ENCODE peak calls at places on chromosomes 3 and 15, in four cellular contexts. K is WTC11, Z is K562, G is HepG2. X is an unnamed sample.

GRCh38 chr15:38030609-38031008 is 96.2 kb downstream of the TMCO5A start:
- DNase-seq in Z (no peak), G (no peak), K (no peak), X (no peak)

GRCh38 chr3:124577494-124578167 is 152.6 kb upstream of the UMPS start:
- DNase-seq in K (no peak), Z (no peak), G (no peak), X (no peak)

GRCh38 chr3:156739976-156740375 is 65.6 kb downstream of the TIPARP start:
- DNase-seq in Z (no peak), K (no peak), G (no peak), X (no peak)

GRCh38 chr3:178703268-178703975 is 167.2 kb downstream of the KCNMB2 start:
- DNase-seq in G (no peak), Z (no peak), K (no peak), X (no peak)

GRCh38 chr3:30749230-30749629 is 142.8 kb downstream of the TGFBR2 start:
- DNase-seq in G (no peak), Z (no peak), K (no peak), X (no peak)

GRCh38 chr3:77325702-77326101 is 285.8 kb downstream of the ROBO2 start:
- DNase-seq in K (no peak), Z (no peak), G (no peak), X (no peak)

GRCh38 chr3:129583289-129583688 is 23.2 kb downstream of the PLXND1 start:
- DNase-seq in K (no peak), Z (no peak), G (no peak), X (no peak)

GRCh38 chr3:187919990-187920389 is 174.7 kb upstream of the BCL6 start:
- DNase-seq in G (no peak), Z (no peak), K (no peak), X (no peak)

GRCh38 chr3:22798461-22798860 is 404.7 kb upstream of the UBE2E2 start:
- DNase-seq in Z (no peak), K (no peak), G (no peak), X (no peak)

GRCh38 chr3:28808068-28808467 is 459.4 kb upstream of the AZI2 start:
- DNase-seq in Z (no peak), G (no peak), K (no peak), X (no peak)

GRCh38 chr3:50816896-50817295 is 142.2 kb downstream of the DOCK3 start:
- DNase-seq in K (no peak), G (no peak), Z (no peak), X (no peak)

DNA sequence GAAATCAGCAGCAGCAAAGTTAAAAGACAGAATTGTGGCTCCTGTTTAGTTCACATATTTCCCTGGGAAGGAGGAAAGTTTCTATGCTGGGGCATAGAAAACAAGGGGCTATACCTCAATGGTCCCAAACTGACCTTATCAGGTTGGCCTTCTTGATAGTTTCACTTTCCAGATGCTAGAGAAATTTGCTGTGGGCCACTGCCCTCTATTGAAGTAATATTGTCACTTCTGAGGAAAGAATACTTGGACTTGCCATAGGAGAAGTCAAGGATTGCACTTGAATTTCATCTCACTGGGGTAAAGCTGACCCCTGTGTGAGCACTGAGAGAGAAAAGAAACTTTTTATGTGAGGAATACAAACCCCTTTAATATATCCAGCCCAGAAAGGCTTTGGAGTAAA is 49.3 kb upstream of the XCR1 start:
- DNase-seq in G (no peak), Z (no peak), K (no peak), X (no peak)
- TF ChIP-seq ELF4 in G (no peak), Z (no peak), K (no peak), X (no peak)

GRCh38 chr3:67540198-67540894 is 114.1 kb downstream of the SUCLG2 start:
- DNase-seq in G (peak; percentile 81), Z (no peak), K (peak; percentile 30), X (no peak)
- TF ChIP-seq ELF4 in G (no peak), Z (no peak), K (no peak), X (no peak)

DNA sequence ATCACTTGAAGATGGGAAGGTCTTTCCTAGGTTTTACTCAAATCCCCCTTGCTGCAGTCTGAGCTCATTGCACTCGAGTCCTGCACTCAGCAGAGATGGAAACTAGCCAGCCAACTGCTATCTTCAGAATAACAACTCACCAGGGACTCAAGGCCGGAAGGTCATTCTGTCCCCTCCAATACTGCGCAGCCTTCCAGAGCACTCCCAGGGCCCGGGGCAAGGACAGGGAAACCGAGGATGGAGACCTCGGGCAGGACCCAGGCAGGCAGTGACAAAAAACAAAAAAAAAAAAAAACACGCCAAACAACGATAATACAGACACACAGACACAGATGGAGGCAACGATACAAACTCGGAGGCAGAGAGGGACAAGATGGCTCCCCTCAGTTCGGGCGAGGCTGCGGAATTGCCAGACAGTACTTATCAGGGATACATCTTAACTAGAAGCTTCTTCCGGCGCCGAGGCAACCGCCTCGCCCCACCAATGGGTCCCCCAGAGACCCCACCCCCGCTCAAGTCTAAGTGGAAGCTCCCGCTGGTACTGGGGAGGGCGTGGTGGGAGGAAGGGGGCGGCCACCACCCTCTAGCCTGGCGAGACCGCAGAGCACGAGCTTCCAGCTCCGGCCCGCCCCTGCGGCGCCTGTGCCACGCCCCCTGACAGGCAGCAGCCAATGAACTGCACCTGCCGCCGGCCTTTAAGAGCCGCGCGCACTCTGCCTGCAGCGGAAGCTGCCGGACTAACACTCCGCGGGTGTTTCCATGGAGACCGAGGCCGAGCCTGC is 7.0 kb upstream of the MAP1A start:
- DNase-seq in K (peak; percentile 99), Z (peak; percentile 95), G (peak; percentile 97), X (peak; percentile 92)
- TF ChIP-seq ELF4 in K (no peak), Z (peak; percentile 50), G (no peak), X (no peak)

GRCh38 chr3:184381261-184382224 is 1.7 kb downstream of the CHRD start:
- DNase-seq in K (peak; percentile 46), G (no peak), Z (no peak), X (no peak)

GRCh38 chr3:184378650-184379374 is 805 bp upstream of the THPO start:
- DNase-seq in G (no peak), K (no peak), Z (no peak), X (no peak)

GRCh38 chr3:184380627-184381260 is 890 bp downstream of the CHRD start:
- DNase-seq in G (no peak), K (no peak), Z (no peak), X (no peak)

GRCh38 chr3:184379375-184380209 is at the start of gene CHRD:
- DNase-seq in G (no peak), K (no peak), Z (no peak), X (no peak)

GRCh38 chr3:184380210-184380626 is 364 bp downstream of the CHRD start:
- DNase-seq in G (peak; percentile 21), K (peak; percentile 74), Z (peak; percentile 79), X (peak; percentile 62)
- TF ChIP-seq ELF4 in G (no peak), K (no peak), Z (no peak), X (no peak)

DNA sequence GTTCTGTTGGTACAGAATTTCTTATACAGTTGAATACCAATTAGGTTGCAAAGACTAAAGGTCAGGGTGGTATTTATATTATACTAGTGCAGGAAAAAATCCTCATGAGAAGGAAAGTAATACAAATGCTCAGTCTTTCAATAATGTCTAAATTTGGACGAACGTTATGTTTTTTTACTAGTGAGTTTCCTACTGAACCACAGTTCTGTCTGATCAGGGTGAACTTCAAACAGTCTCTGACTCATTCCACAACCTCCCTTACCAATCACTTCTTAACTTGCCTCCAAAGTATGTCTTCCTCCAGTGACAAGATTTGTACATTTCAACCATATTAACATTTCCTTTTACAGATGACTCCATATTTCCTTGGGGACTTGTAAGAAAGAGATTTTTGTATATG is 3.4 kb downstream of the TMEM212 start:
- DNase-seq in K (no peak), G (no peak), Z (no peak), X (no peak)
- TF ChIP-seq ELF4 in K (no peak), G (no peak), Z (no peak), X (no peak)

GRCh38 chr3:119562307-119562961 is 3.0 kb upstream of the CD80 start:
- DNase-seq in K (no peak), Z (no peak), G (no peak), X (no peak)
- TF ChIP-seq ELF4 in K (no peak), Z (no peak), G (no peak), X (no peak)

GRCh38 chr3:10286596-10287295 is 6.0 kb downstream of the GHRL start:
- DNase-seq in G (peak; percentile 70), Z (no peak), K (no peak), X (no peak)
- TF ChIP-seq ELF4 in G (no peak), Z (no peak), K (no peak), X (no peak)

GRCh38 chr15:63759752-63760151 is 74.0 kb downstream of the HERC1 start:
- DNase-seq in K (no peak), G (no peak), Z (no peak), X (no peak)
- TF ChIP-seq ELF4 in K (no peak), G (no peak), Z (no peak), X (no peak)

GRCh38 chr15:82808634-82809041 is 790 bp upstream of the WHAMM start:
- DNase-seq in Z (no peak), K (no peak), G (peak; percentile 11), X (no peak)
- TF ChIP-seq ELF4 in Z (no peak), K (no peak), G (no peak), X (no peak)

GRCh38 chr3:126197854-126198584 is 17.6 kb upstream of the ALDH1L1 start:
- DNase-seq in K (peak; percentile 80), Z (peak; percentile 60), G (peak; percentile 62), X (peak; percentile 70)
- TF ChIP-seq ELF4 in K (no peak), Z (no peak), G (no peak), X (no peak)

X was measured in HEK293T.